ENCODE peak calls at places on chromosomes 12 and 14, in four cellular contexts. D, H, X and M are unnamed samples.

GRCh38 chr14:88245321-88245720 is 77.7 kb downstream of the KCNK10 start:
- DNase-seq in D (no peak), H (no peak), X (no peak), M (no peak)

GRCh38 chr12:121287267-121287954 is 9.1 kb downstream of the CAMKK2 start:
- DNase-seq in H (no peak), X (no peak), D (no peak), M (no peak)

GRCh38 chr12:104171785-104172563 is 34.0 kb upstream of the NFYB start:
- DNase-seq in D (peak), X (no peak), H (no peak), M (no peak)

GRCh38 chr12:76636141-76636692 is 76.6 kb upstream of the OSBPL8 start:
- DNase-seq in X (no peak), D (peak), H (no peak), M (no peak)

GRCh38 chr14:21267431-21267845 is 1.8 kb downstream of the HNRNPC start:
- DNase-seq in D (no peak), X (no peak), H (no peak), M (no peak)

GRCh38 chr12:19382111-19382526 is 57.2 kb upstream of the AEBP2 start:
- DNase-seq in X (peak), D (no peak), H (peak), M (peak)

GRCh38 chr14:63752449-63753169 is 24.7 kb upstream of the SGPP1 start:
- DNase-seq in H (no peak), D (no peak), X (peak), M (peak)

GRCh38 chr12:52351196-52352059 is 15.9 kb downstream of the KRT85 start:
- DNase-seq in D (no peak), H (no peak), X (no peak), M (no peak)

GRCh38 chr14:45361727-45362126 is 108.7 kb upstream of the MIS18BP1 start:
- DNase-seq in H (no peak), D (no peak), X (no peak), M (peak)

GRCh38 chr12:131894981-131895639 is 688 bp downstream of the ULK1 start:
- DNase-seq in X (no peak), D (peak), H (no peak), M (peak)

GRCh38 chr12:128909653-128910052 is 56.4 kb downstream of the GLT1D1 start:
- DNase-seq in D (no peak), X (no peak), H (no peak), M (no peak)

GRCh38 chr12:87689196-87689595 is 340.0 kb downstream of the C12orf50 start:
- DNase-seq in X (no peak), D (no peak), H (no peak), M (no peak)

GRCh38 chr14:58082491-58083098 is 69.4 kb downstream of the ARMH4 start:
- DNase-seq in H (no peak), D (peak), X (no peak), M (peak)

GRCh38 chr14:55583942-55584468 is 4.0 kb downstream of the KTN1 start:
- DNase-seq in X (peak), D (no peak), H (no peak), M (no peak)

GRCh38 chr12:19411234-19412221 is 27.8 kb upstream of the AEBP2 start:
- DNase-seq in H (no peak), X (no peak), D (no peak), M (no peak)

GRCh38 chr12:123150804-123151678 is at the start of gene PITPNM2:
- DNase-seq in X (no peak), D (peak), H (no peak), M (peak)

GRCh38 chr12:39586811-39587210 is 32.8 kb downstream of the ABCD2 start:
- DNase-seq in X (no peak), H (no peak), D (no peak), M (no peak)
- TF ChIP-seq JUNB in X (no peak), H (no peak), D (no peak), M (no peak)

GRCh38 chr12:71725011-71725410 is 29.7 kb upstream of the RAB21 start:
- DNase-seq in X (no peak), D (no peak), H (no peak), M (no peak)
- TF ChIP-seq POLR2A in X (no peak), D (no peak), H (no peak), M (no peak)

GRCh38 chr14:22837750-22838538 is 1.6 kb downstream of the MMP14 start:
- DNase-seq in X (no peak), H (no peak), D (no peak), M (no peak)
- TF ChIP-seq JUNB in X (no peak), H (no peak), D (no peak), M (no peak)

GRCh38 chr12:106246891-106247730 is 709 bp downstream of the CKAP4 start:
- DNase-seq in X (no peak), H (no peak), D (peak), M (peak)
- TF ChIP-seq POLR2A in X (no peak), H (no peak), D (no peak), M (peak)

DNA sequence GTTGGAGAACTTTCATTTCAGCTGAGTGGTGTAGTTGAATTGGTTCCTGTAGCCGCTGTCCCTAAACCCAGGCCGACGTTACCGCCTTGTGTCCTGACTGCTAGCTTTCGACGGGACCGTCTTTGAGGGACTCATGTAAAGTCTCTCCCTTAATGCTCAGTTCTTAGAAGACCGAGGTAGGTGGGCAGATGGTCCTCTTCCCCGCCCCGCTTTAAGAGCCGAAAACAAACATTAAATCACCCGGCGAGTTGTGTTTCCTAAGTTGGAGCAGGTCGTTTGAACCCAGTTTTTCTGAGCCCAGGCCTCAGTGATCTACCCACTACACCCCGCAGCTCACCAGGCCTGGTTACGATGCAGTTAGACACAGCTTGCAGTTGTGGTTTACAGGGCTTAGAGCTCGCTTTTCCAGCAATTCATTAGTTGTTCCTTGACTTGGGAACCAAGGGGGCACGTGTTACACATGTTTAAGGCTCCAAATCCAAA is 665 bp downstream of the NEDD1 start:
- DNase-seq in D (peak), H (no peak), X (peak), M (peak)
- TF ChIP-seq JUNB in D (no peak), H (no peak), X (no peak), M (no peak)

GRCh38 chr14:67602071-67602470 is 2.0 kb upstream of the PIGH start:
- DNase-seq in H (no peak), D (no peak), X (no peak), M (no peak)

GRCh38 chr14:67602995-67603545 is 3.0 kb upstream of the PIGH start:
- DNase-seq in D (no peak), X (no peak), H (peak), M (no peak)

GRCh38 chr14:67599698-67600561 is at the start of gene PIGH:
- DNase-seq in D (peak), X (peak), H (peak), M (peak)
- TF ChIP-seq POLR2A in D (peak), X (peak), H (peak), M (peak)

GRCh38 chr14:23306412-23307145 is at the start of gene BCL2L2:
- DNase-seq in H (no peak), X (peak), D (peak), M (peak)
- TF ChIP-seq JUNB in H (no peak), X (no peak), D (no peak), M (no peak)

DNA sequence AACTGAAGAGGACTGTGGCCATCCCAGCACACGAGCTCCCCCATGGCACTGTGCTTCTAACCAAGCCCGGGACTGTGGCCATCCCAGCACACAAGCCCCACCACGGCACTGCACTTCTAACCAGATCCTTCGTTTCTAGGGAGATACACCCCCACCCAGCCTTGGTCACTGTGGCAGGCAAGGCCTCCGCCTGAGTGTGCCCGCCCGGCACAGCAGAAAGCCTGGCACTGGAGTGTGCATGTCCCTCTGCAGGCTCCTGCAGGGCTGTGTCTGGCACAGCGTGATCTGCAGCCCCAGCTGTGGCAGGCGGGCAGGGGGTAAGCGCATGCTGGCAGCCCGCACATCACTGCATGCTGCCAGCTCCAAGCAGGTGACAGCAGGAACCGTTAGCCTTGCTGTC is 49.8 kb downstream of the CCDC85C start:
- DNase-seq in X (no peak), H (no peak), D (no peak), M (no peak)
- TF ChIP-seq POLR2A in X (no peak), H (no peak), D (no peak), M (no peak)

GRCh38 chr14:29584992-29585391 is 342.7 kb downstream of the PRKD1 start:
- DNase-seq in H (no peak), X (peak), D (no peak), M (no peak)
- TF ChIP-seq JUNB in H (no peak), X (no peak), D (no peak), M (no peak)

GRCh38 chr14:52706724-52707706 is at the start of gene PSMC6:
- DNase-seq in H (peak), D (peak), X (peak), M (peak)
- TF ChIP-seq POLR2A in H (peak), D (peak), X (peak), M (peak)